ENCODE peak calls at places on chromosomes 7 and 10, in six cellular contexts. One of them, this sample, is unnamed.

GRCh38 chr10:44334621-44335184 is 50.2 kb downstream of the CXCL12 start:
- DNase-seq in nephron progenitor cell: no peak
- DNase-seq in SK-N-SH: no peak
- DNase-seq in HCEC 1CT: peak
- DNase-seq in hippocampal formation: no peak
- DNase-seq in AG08396: peak
- DNase-seq in this sample: peak

GRCh38 chr10:63206997-63207952 is 74.1 kb downstream of the NRBF2 start:
- DNase-seq in nephron progenitor cell: no peak
- DNase-seq in SK-N-SH: peak
- DNase-seq in HCEC 1CT: peak
- DNase-seq in hippocampal formation: peak
- DNase-seq in AG08396: peak
- DNase-seq in this sample: peak

GRCh38 chr7:130290745-130291144 is 2.2 kb upstream of the CPA4 start:
- DNase-seq in nephron progenitor cell: no peak
- DNase-seq in SK-N-SH: no peak
- DNase-seq in HCEC 1CT: peak
- DNase-seq in hippocampal formation: no peak
- DNase-seq in AG08396: no peak
- DNase-seq in this sample: peak

GRCh38 chr10:63137306-63137705 is 4.2 kb downstream of the NRBF2 start:
- DNase-seq in nephron progenitor cell: no peak
- DNase-seq in SK-N-SH: no peak
- DNase-seq in HCEC 1CT: peak
- DNase-seq in hippocampal formation: no peak
- DNase-seq in AG08396: peak
- DNase-seq in this sample: peak

GRCh38 chr7:13291010-13291409 is 603.6 kb downstream of the ARL4A start:
- DNase-seq in nephron progenitor cell: no peak
- DNase-seq in SK-N-SH: no peak
- DNase-seq in HCEC 1CT: peak
- DNase-seq in hippocampal formation: no peak
- DNase-seq in AG08396: no peak
- DNase-seq in this sample: peak

GRCh38 chr7:48090095-48090805 is 1.2 kb downstream of the UPP1 start:
- DNase-seq in nephron progenitor cell: peak
- DNase-seq in SK-N-SH: no peak
- DNase-seq in HCEC 1CT: peak
- DNase-seq in hippocampal formation: no peak
- DNase-seq in AG08396: no peak
- DNase-seq in this sample: peak

GRCh38 chr7:102473271-102473991 is 5.3 kb downstream of the POLR2J start:
- DNase-seq in nephron progenitor cell: no peak
- DNase-seq in SK-N-SH: no peak
- DNase-seq in HCEC 1CT: no peak
- DNase-seq in hippocampal formation: no peak
- DNase-seq in AG08396: no peak
- DNase-seq in this sample: no peak

GRCh38 chr10:110216942-110217341 is 9.5 kb downstream of the MXI1 start:
- DNase-seq in nephron progenitor cell: no peak
- DNase-seq in SK-N-SH: no peak
- DNase-seq in HCEC 1CT: no peak
- DNase-seq in hippocampal formation: no peak
- DNase-seq in AG08396: no peak
- DNase-seq in this sample: no peak

GRCh38 chr7:359776-360361 is 69.9 kb downstream of the FOXL3 start:
- DNase-seq in nephron progenitor cell: no peak
- DNase-seq in SK-N-SH: no peak
- DNase-seq in HCEC 1CT: no peak
- DNase-seq in hippocampal formation: no peak
- DNase-seq in AG08396: no peak
- DNase-seq in this sample: no peak

GRCh38 chr7:44280993-44281721 is 44.2 kb downstream of the CAMK2B start:
- DNase-seq in nephron progenitor cell: peak
- DNase-seq in SK-N-SH: peak
- DNase-seq in HCEC 1CT: no peak
- DNase-seq in hippocampal formation: no peak
- DNase-seq in AG08396: no peak
- DNase-seq in this sample: no peak

GRCh38 chr7:27553288-27553687 is 109.4 kb downstream of the HIBADH start:
- DNase-seq in nephron progenitor cell: no peak
- DNase-seq in SK-N-SH: no peak
- DNase-seq in HCEC 1CT: no peak
- DNase-seq in hippocampal formation: peak
- DNase-seq in AG08396: no peak
- DNase-seq in this sample: no peak

GRCh38 chr10:109899578-109900355 is 23.5 kb downstream of the XPNPEP1 start:
- DNase-seq in nephron progenitor cell: no peak
- DNase-seq in SK-N-SH: no peak
- DNase-seq in HCEC 1CT: peak
- DNase-seq in hippocampal formation: no peak
- DNase-seq in AG08396: no peak
- DNase-seq in this sample: peak

GRCh38 chr10:70575874-70576802 is 26.4 kb downstream of the PRF1 start:
- DNase-seq in nephron progenitor cell: no peak
- DNase-seq in SK-N-SH: peak
- DNase-seq in HCEC 1CT: peak
- DNase-seq in hippocampal formation: no peak
- DNase-seq in AG08396: peak
- DNase-seq in this sample: peak

GRCh38 chr7:131354390-131354789 is 26.7 kb downstream of the MKLN1 start:
- DNase-seq in nephron progenitor cell: no peak
- DNase-seq in SK-N-SH: no peak
- DNase-seq in HCEC 1CT: peak
- DNase-seq in hippocampal formation: no peak
- DNase-seq in AG08396: no peak
- DNase-seq in this sample: peak

GRCh38 chr10:7121154-7121797 is 289.6 kb downstream of the SFMBT2 start:
- DNase-seq in nephron progenitor cell: peak
- DNase-seq in SK-N-SH: peak
- DNase-seq in HCEC 1CT: peak
- DNase-seq in hippocampal formation: peak
- DNase-seq in AG08396: peak
- DNase-seq in this sample: peak

GRCh38 chr7:116571037-116571436 is 46.2 kb downstream of the CAV1 start:
- DNase-seq in nephron progenitor cell: no peak
- DNase-seq in SK-N-SH: no peak
- DNase-seq in HCEC 1CT: peak
- DNase-seq in hippocampal formation: no peak
- DNase-seq in AG08396: peak
- DNase-seq in this sample: peak

GRCh38 chr10:103616705-103617361 is 123.3 kb downstream of the NEURL1 start:
- DNase-seq in nephron progenitor cell: no peak
- DNase-seq in SK-N-SH: no peak
- DNase-seq in HCEC 1CT: peak
- DNase-seq in hippocampal formation: no peak
- DNase-seq in AG08396: peak
- DNase-seq in this sample: peak

GRCh38 chr10:101781655-101781983 is 1.6 kb downstream of the NPM3 start:
- DNase-seq in nephron progenitor cell: no peak
- DNase-seq in SK-N-SH: peak
- DNase-seq in HCEC 1CT: no peak
- DNase-seq in hippocampal formation: no peak
- DNase-seq in AG08396: peak
- DNase-seq in this sample: no peak

GRCh38 chr7:50341709-50342108 is 37.2 kb downstream of the IKZF1 start:
- DNase-seq in nephron progenitor cell: no peak
- DNase-seq in SK-N-SH: no peak
- DNase-seq in HCEC 1CT: no peak
- DNase-seq in hippocampal formation: no peak
- DNase-seq in AG08396: no peak
- DNase-seq in this sample: no peak

GRCh38 chr10:60403168-60403873 is 13.6 kb upstream of the ANK3 start:
- DNase-seq in nephron progenitor cell: no peak
- DNase-seq in SK-N-SH: no peak
- DNase-seq in HCEC 1CT: no peak
- DNase-seq in hippocampal formation: no peak
- DNase-seq in AG08396: no peak
- DNase-seq in this sample: no peak

GRCh38 chr10:49182776-49183175 is 5.4 kb downstream of the TMEM273 start:
- DNase-seq in nephron progenitor cell: no peak
- DNase-seq in SK-N-SH: no peak
- DNase-seq in HCEC 1CT: no peak
- DNase-seq in hippocampal formation: no peak
- DNase-seq in AG08396: no peak
- DNase-seq in this sample: no peak

GRCh38 chr7:75945297-75946168 is 30.6 kb downstream of the POR start:
- DNase-seq in nephron progenitor cell: no peak
- DNase-seq in SK-N-SH: no peak
- DNase-seq in HCEC 1CT: peak
- DNase-seq in hippocampal formation: no peak
- DNase-seq in AG08396: no peak
- DNase-seq in this sample: peak

GRCh38 chr10:68813554-68813953 is 13.8 kb upstream of the STOX1 start:
- DNase-seq in nephron progenitor cell: no peak
- DNase-seq in SK-N-SH: no peak
- DNase-seq in HCEC 1CT: no peak
- DNase-seq in hippocampal formation: peak
- DNase-seq in AG08396: no peak
- DNase-seq in this sample: no peak

GRCh38 chr7:110347091-110347490 is 743.8 kb upstream of the LRRN3 start:
- DNase-seq in nephron progenitor cell: no peak
- DNase-seq in SK-N-SH: no peak
- DNase-seq in HCEC 1CT: no peak
- DNase-seq in hippocampal formation: no peak
- DNase-seq in AG08396: no peak
- DNase-seq in this sample: no peak

GRCh38 chr10:99337911-99338310 is 8.8 kb downstream of the CNNM1 start:
- DNase-seq in nephron progenitor cell: no peak
- DNase-seq in SK-N-SH: no peak
- DNase-seq in HCEC 1CT: no peak
- DNase-seq in hippocampal formation: no peak
- DNase-seq in AG08396: no peak
- DNase-seq in this sample: no peak

GRCh38 chr10:31123946-31124345 is 92.3 kb upstream of the ZNF438 start:
- DNase-seq in nephron progenitor cell: no peak
- DNase-seq in SK-N-SH: no peak
- DNase-seq in HCEC 1CT: no peak
- DNase-seq in hippocampal formation: no peak
- DNase-seq in AG08396: no peak
- DNase-seq in this sample: no peak

GRCh38 chr7:11784808-11785536 is 47.0 kb downstream of the THSD7A start:
- DNase-seq in nephron progenitor cell: no peak
- DNase-seq in SK-N-SH: no peak
- DNase-seq in HCEC 1CT: no peak
- DNase-seq in hippocampal formation: no peak
- DNase-seq in AG08396: no peak
- DNase-seq in this sample: no peak

GRCh38 chr10:111748184-111748583 is 435.4 kb downstream of the GPAM start:
- DNase-seq in nephron progenitor cell: no peak
- DNase-seq in SK-N-SH: no peak
- DNase-seq in HCEC 1CT: no peak
- DNase-seq in hippocampal formation: no peak
- DNase-seq in AG08396: no peak
- DNase-seq in this sample: no peak

GRCh38 chr10:59894114-59894513 is 12.2 kb downstream of the CCDC6 start:
- DNase-seq in nephron progenitor cell: no peak
- DNase-seq in SK-N-SH: no peak
- DNase-seq in HCEC 1CT: peak
- DNase-seq in hippocampal formation: peak
- DNase-seq in AG08396: peak
- DNase-seq in this sample: peak

GRCh38 chr7:139588632-139589031 is 65.1 kb downstream of the CLEC2L start:
- DNase-seq in nephron progenitor cell: peak
- DNase-seq in SK-N-SH: no peak
- DNase-seq in HCEC 1CT: peak
- DNase-seq in hippocampal formation: no peak
- DNase-seq in AG08396: peak
- DNase-seq in this sample: peak

GRCh38 chr10:14450041-14450491 is 119.3 kb upstream of the FRMD4A start:
- DNase-seq in nephron progenitor cell: no peak
- DNase-seq in SK-N-SH: no peak
- DNase-seq in HCEC 1CT: peak
- DNase-seq in hippocampal formation: no peak
- DNase-seq in AG08396: peak
- DNase-seq in this sample: peak

GRCh38 chr7:157337316-157338149 is 729 bp downstream of the DNAJB6 start:
- DNase-seq in nephron progenitor cell: peak
- DNase-seq in SK-N-SH: peak
- DNase-seq in HCEC 1CT: peak
- DNase-seq in hippocampal formation: no peak
- DNase-seq in AG08396: peak
- DNase-seq in this sample: peak

GRCh38 chr7:40586197-40586596 is 451.4 kb downstream of the SUGCT start:
- DNase-seq in nephron progenitor cell: no peak
- DNase-seq in SK-N-SH: no peak
- DNase-seq in HCEC 1CT: peak
- DNase-seq in hippocampal formation: no peak
- DNase-seq in AG08396: peak
- DNase-seq in this sample: peak

GRCh38 chr7:1664711-1665591 is 5.1 kb upstream of the ELFN1 start:
- DNase-seq in nephron progenitor cell: peak
- DNase-seq in SK-N-SH: peak
- DNase-seq in HCEC 1CT: peak
- DNase-seq in hippocampal formation: no peak
- DNase-seq in AG08396: peak
- DNase-seq in this sample: peak

GRCh38 chr7:117960351-117960750 is 87.1 kb upstream of the CTTNBP2 start:
- DNase-seq in nephron progenitor cell: no peak
- DNase-seq in SK-N-SH: no peak
- DNase-seq in HCEC 1CT: no peak
- DNase-seq in hippocampal formation: no peak
- DNase-seq in AG08396: no peak
- DNase-seq in this sample: no peak

This sample was measured in GM23248.